ENCODE peak calls at places on chromosome 17, in six cellular contexts. U is Peyer's patch, W is heart right ventricle, N is spleen, D is AG04450, M is brain microvascular endothelial cell. O is an unnamed sample.

GRCh38 chr17:77546772-77547201 is 406.0 kb downstream of the SEC14L1 start:
- DNase-seq in N (no peak), W (no peak), U (no peak), D (no peak), M (no peak), O (no peak)

GRCh38 chr17:40828454-40829039 is 6.1 kb upstream of the KRT10 start:
- DNase-seq in U (no peak), N (no peak), W (no peak), M (no peak), D (no peak), O (no peak)

GRCh38 chr17:82600731-82601446 is 47.4 kb downstream of the WDR45B start:
- DNase-seq in D (no peak), U (no peak), W (no peak), M (no peak), N (no peak), O (no peak)

GRCh38 chr17:82998637-82999036 is 80.8 kb upstream of the METRNL start:
- DNase-seq in N (no peak), M (no peak), D (no peak), U (no peak), W (no peak), O (no peak)

GRCh38 chr17:81432873-81433451 is 37.7 kb downstream of the BAHCC1 start:
- DNase-seq in M (no peak), D (no peak), N (no peak), W (no peak), U (no peak), O (peak; percentile 69)

GRCh38 chr17:2406903-2407790 is 6.3 kb upstream of the MNT start:
- DNase-seq in D (no peak), N (no peak), W (peak; percentile 51), M (peak; percentile 95), U (peak; percentile 90), O (no peak)

GRCh38 chr17:3813171-3813570 is 12.2 kb upstream of the ITGAE start:
- DNase-seq in W (no peak), U (no peak), D (no peak), M (no peak), N (no peak), O (no peak)

GRCh38 chr17:8117980-8118768 is at the start of gene ALOXE3:
- DNase-seq in M (peak; percentile 59), N (peak; percentile 81), W (no peak), D (no peak), U (peak; percentile 71), O (peak; percentile 67)

GRCh38 chr17:81064746-81065475 is 30.0 kb downstream of the BAIAP2 start:
- DNase-seq in W (no peak), N (no peak), U (no peak), D (no peak), M (peak; percentile 61), O (no peak)

GRCh38 chr17:73340093-73340596 is 28.3 kb upstream of the CDC42EP4 start:
- DNase-seq in M (peak; percentile 90), U (no peak), W (no peak), N (no peak), D (peak; percentile 59), O (no peak)
- TF ChIP-seq CTCF in M (peak; percentile 61), U (peak; percentile 51), W (no peak), N (peak; percentile 19), D (peak; percentile 59), O (no peak)

GRCh38 chr17:48996696-48997102 is 486 bp upstream of the IGF2BP1 start:
- DNase-seq in U (no peak), D (no peak), M (no peak), W (no peak), N (no peak), O (no peak)

GRCh38 chr17:48995332-48995870 is 1.8 kb upstream of the IGF2BP1 start:
- DNase-seq in N (no peak), D (no peak), W (no peak), U (no peak), M (no peak), O (no peak)

GRCh38 chr17:48995871-48996695 is 1.1 kb upstream of the IGF2BP1 start:
- DNase-seq in D (no peak), W (no peak), M (no peak), U (no peak), N (no peak), O (no peak)

GRCh38 chr17:48993305-48993704 is 3.9 kb upstream of the IGF2BP1 start:
- DNase-seq in W (no peak), U (no peak), D (no peak), N (no peak), M (no peak), O (no peak)

DNA sequence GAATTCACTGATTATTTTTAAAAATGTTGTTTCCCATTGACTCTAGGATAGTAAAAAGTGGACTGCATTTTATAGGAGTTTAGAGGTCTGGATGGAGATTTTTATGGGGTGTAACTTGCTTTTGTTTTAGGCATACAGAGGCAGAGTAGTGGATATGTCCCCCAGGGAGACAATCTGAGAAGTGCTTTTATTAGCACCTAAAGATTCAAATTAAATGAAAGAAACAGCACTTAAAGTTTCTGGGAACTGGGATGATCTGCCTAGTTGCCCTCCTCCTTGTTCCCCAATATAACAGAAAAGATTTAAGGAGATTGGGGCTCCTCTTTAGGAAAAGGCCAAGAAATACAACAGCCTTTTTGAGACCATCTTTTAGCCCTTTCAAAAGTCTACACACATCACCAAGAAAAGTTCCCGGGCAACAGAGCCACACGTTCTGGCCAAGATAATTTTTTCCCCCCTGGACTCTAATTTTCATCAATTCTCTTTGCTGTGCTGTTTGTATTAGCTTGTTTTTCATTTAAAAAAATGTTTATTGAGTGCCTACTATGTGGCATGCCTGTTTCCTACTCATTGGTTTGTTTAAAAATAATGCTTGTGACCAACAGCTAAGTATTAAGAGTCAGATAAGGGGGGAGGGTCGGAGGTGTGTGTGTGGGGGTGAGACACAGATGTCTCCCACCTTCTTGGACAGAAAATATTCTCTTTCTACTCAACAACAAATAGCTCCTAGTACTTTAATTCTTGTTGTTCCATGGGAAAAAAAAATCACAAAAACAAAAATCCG is 2.4 kb upstream of the IGF2BP1 start:
- DNase-seq in W (no peak), M (no peak), U (no peak), D (no peak), N (no peak), O (no peak)
- H3K4me3 ChIP-seq in W (no peak overlapping the region), M (no peak overlapping the region), U (no peak overlapping the region), D (no peak overlapping the region), N (no peak overlapping the region), O (no peak overlapping the region)

GRCh38 chr17:44211281-44212265 is 7.9 kb downstream of the UBTF start:
- DNase-seq in W (no peak), M (no peak), N (no peak), D (no peak), U (no peak), O (no peak)
- H3K27ac ChIP-seq in W (no peak overlapping the region), M (no peak overlapping the region), N (peak overlapping the region; percentile 72), D (no peak overlapping the region), U (peak overlapping the region; percentile 68), O (no peak overlapping the region)

DNA sequence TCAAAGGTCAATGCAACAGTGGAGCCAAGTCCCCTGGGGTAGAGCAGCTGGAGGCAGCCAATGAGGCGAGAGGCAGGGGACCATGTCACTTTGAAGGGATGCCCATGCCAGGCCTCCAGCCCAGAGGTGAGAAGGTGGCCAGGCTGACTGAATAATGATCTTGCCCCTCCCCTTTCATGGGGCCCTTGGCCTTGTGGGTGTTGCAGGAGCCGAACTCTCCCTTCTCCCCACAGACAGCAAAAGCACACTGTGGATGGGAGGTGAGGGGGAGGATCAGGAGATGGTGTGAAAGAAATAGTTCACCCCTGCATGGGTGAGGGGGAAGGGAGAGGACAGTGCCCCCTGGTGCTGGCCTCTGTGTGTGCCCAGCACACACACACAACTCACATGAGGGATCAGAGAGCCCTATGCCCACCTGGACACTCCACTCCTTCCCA is 15.8 kb upstream of the TBX21 start:
- DNase-seq in W (no peak), U (no peak), M (no peak), N (peak; percentile 72), D (no peak), O (no peak)
- TF ChIP-seq CTCF in W (peak; percentile 15), U (peak; percentile 9), M (peak; percentile 66), N (peak; percentile 58), D (peak; percentile 42), O (no peak)

GRCh38 chr17:75345514-75346167 is 56.4 kb upstream of the SLC25A19 start:
- DNase-seq in M (no peak), W (no peak), N (peak; percentile 83), D (no peak), U (no peak), O (no peak)
- H3K4me3 ChIP-seq in M (no peak overlapping the region), W (no peak overlapping the region), N (no peak overlapping the region), D (no peak overlapping the region), U (peak overlapping the region; percentile 32), O (no peak overlapping the region)

DNA sequence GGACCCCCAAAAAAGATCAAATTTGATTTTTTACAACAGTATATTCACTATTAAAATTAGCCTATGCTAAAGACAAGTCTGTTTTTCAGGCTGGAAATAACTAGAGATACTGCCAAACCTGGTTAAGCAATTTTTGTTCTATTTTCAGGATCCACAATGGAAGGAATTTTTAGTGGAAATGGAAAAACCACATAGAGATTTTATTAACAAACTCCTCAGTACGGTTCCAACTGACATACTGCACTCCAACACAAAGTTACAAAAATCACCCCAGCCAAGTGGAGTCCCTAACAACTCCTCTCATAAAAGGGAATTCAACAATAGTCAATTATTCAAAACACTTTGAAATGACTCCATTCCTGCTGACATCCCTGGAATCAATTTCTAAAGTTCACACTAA is 101.6 kb upstream of the TOB1 start:
- DNase-seq in M (no peak), U (no peak), N (no peak), D (no peak), W (no peak), O (no peak)
- H3K27ac ChIP-seq in M (no peak overlapping the region), U (no peak overlapping the region), N (no peak overlapping the region), D (no peak overlapping the region), W (no peak overlapping the region), O (no peak overlapping the region)

GRCh38 chr17:28055546-28056275 is 13.2 kb downstream of the NLK start:
- DNase-seq in D (no peak), M (no peak), W (no peak), N (no peak), U (no peak), O (no peak)
- TF ChIP-seq CTCF in D (no peak), M (no peak), W (no peak), N (no peak), U (no peak), O (no peak)

GRCh38 chr17:10197362-10197720 is 1.1 kb downstream of the GAS7 start:
- DNase-seq in D (no peak), N (no peak), W (peak; percentile 36), M (no peak), U (no peak), O (no peak)
- H3K4me3 ChIP-seq in D (peak overlapping the region; percentile 59), N (peak overlapping the region; percentile 78), W (peak overlapping the region; percentile 63), M (peak overlapping the region; percentile 50), U (peak overlapping the region; percentile 47), O (peak overlapping the region; percentile 67)

DNA sequence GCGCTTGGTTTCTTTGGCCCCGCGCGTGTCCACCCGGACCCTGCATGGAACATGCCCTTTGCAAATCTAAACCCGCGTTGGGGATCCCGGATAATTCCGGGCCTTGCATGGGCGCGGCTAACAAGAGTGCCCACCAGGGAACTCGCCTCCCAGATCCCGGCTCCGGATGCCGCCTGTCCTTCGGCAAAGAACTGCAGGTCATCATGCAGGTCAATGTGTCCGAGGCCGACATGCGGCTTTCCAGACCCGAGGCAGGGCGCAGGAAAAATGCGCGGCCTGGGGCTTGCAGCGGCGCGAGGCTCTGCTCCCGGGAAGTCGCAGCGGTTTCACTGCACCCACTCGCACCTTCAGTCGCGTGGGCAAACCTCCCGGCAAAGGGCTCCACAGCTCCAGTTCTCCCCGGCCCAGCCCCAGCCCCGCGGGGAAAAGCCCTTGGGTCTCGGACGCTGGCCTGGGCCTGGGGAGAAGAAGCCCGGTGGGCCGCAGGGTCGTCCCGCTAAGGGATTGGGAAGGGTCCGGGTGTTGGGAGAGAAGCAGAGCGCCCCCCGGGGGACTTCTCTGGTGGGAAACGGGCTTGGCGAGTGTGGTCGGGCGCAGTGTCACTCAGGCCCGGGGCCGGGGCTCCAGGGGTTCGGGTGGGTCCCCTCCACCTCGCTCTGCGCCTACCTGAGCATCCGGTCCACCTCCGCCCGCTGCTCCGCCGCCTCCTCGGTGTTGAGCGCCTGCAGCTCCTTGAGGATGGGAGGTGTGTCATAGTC is 805 bp downstream of the HNF1B start:
- DNase-seq in N (no peak), D (no peak), M (no peak), W (no peak), U (peak; percentile 74), O (peak; percentile 53)
- H3K27ac ChIP-seq in N (no peak overlapping the region), D (no peak overlapping the region), M (no peak overlapping the region), W (no peak overlapping the region), U (no peak overlapping the region), O (peak overlapping the region; percentile 82)

O was measured in prostate gland.